ENCODE peak calls at places on chromosomes 6 and 20, in seven cellular contexts. One of them, this sample, is unnamed.

GRCh38 chr6:139979021-139979721 is 604.7 kb upstream of the CITED2 start:
- DNase-seq in ascending aorta: no peak
- DNase-seq in neural progenitor cell: peak
- DNase-seq in hepatocyte: no peak
- DNase-seq in left ventricle myocardium inferior: no peak
- DNase-seq in right lobe of liver: no peak
- DNase-seq in CD8-positive, alpha-beta T cell: no peak
- DNase-seq in this sample: no peak

GRCh38 chr6:76221525-76221924 is 149.1 kb upstream of the IMPG1 start:
- DNase-seq in ascending aorta: no peak
- DNase-seq in neural progenitor cell: no peak
- DNase-seq in hepatocyte: no peak
- DNase-seq in left ventricle myocardium inferior: no peak
- DNase-seq in right lobe of liver: no peak
- DNase-seq in CD8-positive, alpha-beta T cell: no peak
- DNase-seq in this sample: no peak

GRCh38 chr6:161374971-161375873 is 101.4 kb upstream of the AGPAT4 start:
- DNase-seq in ascending aorta: peak
- DNase-seq in neural progenitor cell: peak
- DNase-seq in hepatocyte: no peak
- DNase-seq in left ventricle myocardium inferior: peak
- DNase-seq in right lobe of liver: peak
- DNase-seq in CD8-positive, alpha-beta T cell: no peak
- DNase-seq in this sample: no peak

GRCh38 chr6:45473121-45473967 is 95.6 kb upstream of the SUPT3H start:
- DNase-seq in ascending aorta: no peak
- DNase-seq in neural progenitor cell: no peak
- DNase-seq in hepatocyte: peak
- DNase-seq in left ventricle myocardium inferior: no peak
- DNase-seq in right lobe of liver: no peak
- DNase-seq in CD8-positive, alpha-beta T cell: no peak
- DNase-seq in this sample: no peak

GRCh38 chr20:56776345-56776744 is 147.2 kb downstream of the TFAP2C start:
- DNase-seq in ascending aorta: no peak
- DNase-seq in neural progenitor cell: peak
- DNase-seq in hepatocyte: no peak
- DNase-seq in left ventricle myocardium inferior: no peak
- DNase-seq in right lobe of liver: no peak
- DNase-seq in CD8-positive, alpha-beta T cell: no peak
- DNase-seq in this sample: no peak

GRCh38 chr6:50722829-50723562 is 9.7 kb downstream of the TFAP2D start:
- DNase-seq in ascending aorta: no peak
- DNase-seq in neural progenitor cell: peak
- DNase-seq in hepatocyte: no peak
- DNase-seq in left ventricle myocardium inferior: no peak
- DNase-seq in right lobe of liver: no peak
- DNase-seq in CD8-positive, alpha-beta T cell: no peak
- DNase-seq in this sample: no peak

GRCh38 chr6:134624781-134625180 is 306.9 kb upstream of the SGK1 start:
- DNase-seq in ascending aorta: no peak
- DNase-seq in neural progenitor cell: no peak
- DNase-seq in hepatocyte: no peak
- DNase-seq in left ventricle myocardium inferior: no peak
- DNase-seq in right lobe of liver: no peak
- DNase-seq in CD8-positive, alpha-beta T cell: no peak
- DNase-seq in this sample: no peak

GRCh38 chr6:91812596-91813274 is 1225.9 kb upstream of the MAP3K7 start:
- DNase-seq in ascending aorta: no peak
- DNase-seq in neural progenitor cell: no peak
- DNase-seq in hepatocyte: no peak
- DNase-seq in left ventricle myocardium inferior: no peak
- DNase-seq in right lobe of liver: no peak
- DNase-seq in CD8-positive, alpha-beta T cell: no peak
- DNase-seq in this sample: peak

GRCh38 chr20:43430265-43430664 is 27.4 kb upstream of the SRSF6 start:
- DNase-seq in ascending aorta: no peak
- DNase-seq in neural progenitor cell: peak
- DNase-seq in hepatocyte: no peak
- DNase-seq in left ventricle myocardium inferior: no peak
- DNase-seq in right lobe of liver: no peak
- DNase-seq in CD8-positive, alpha-beta T cell: no peak
- DNase-seq in this sample: no peak

GRCh38 chr6:148508401-148509151 is 165.9 kb downstream of the SASH1 start:
- DNase-seq in ascending aorta: no peak
- DNase-seq in neural progenitor cell: peak
- DNase-seq in hepatocyte: peak
- DNase-seq in left ventricle myocardium inferior: no peak
- DNase-seq in right lobe of liver: no peak
- DNase-seq in CD8-positive, alpha-beta T cell: no peak
- DNase-seq in this sample: no peak

GRCh38 chr6:150189176-150189575 is 46.3 kb downstream of the PPP1R14C start:
- DNase-seq in ascending aorta: no peak
- DNase-seq in neural progenitor cell: no peak
- DNase-seq in hepatocyte: no peak
- DNase-seq in left ventricle myocardium inferior: no peak
- DNase-seq in right lobe of liver: no peak
- DNase-seq in CD8-positive, alpha-beta T cell: no peak
- DNase-seq in this sample: no peak

GRCh38 chr20:59831024-59831900 is 102.2 kb downstream of the SYCP2 start:
- DNase-seq in ascending aorta: no peak
- DNase-seq in neural progenitor cell: no peak
- DNase-seq in hepatocyte: peak
- DNase-seq in left ventricle myocardium inferior: peak
- DNase-seq in right lobe of liver: no peak
- DNase-seq in CD8-positive, alpha-beta T cell: no peak
- DNase-seq in this sample: peak

GRCh38 chr6:34305982-34306702 is 57.3 kb upstream of the SMIM29 start:
- DNase-seq in ascending aorta: no peak
- DNase-seq in neural progenitor cell: no peak
- DNase-seq in hepatocyte: no peak
- DNase-seq in left ventricle myocardium inferior: peak
- DNase-seq in right lobe of liver: no peak
- DNase-seq in CD8-positive, alpha-beta T cell: no peak
- DNase-seq in this sample: no peak

GRCh38 chr6:89140347-89141159 is 5.3 kb upstream of the PM20D2 start:
- DNase-seq in ascending aorta: no peak
- DNase-seq in neural progenitor cell: no peak
- DNase-seq in hepatocyte: peak
- DNase-seq in left ventricle myocardium inferior: no peak
- DNase-seq in right lobe of liver: no peak
- DNase-seq in CD8-positive, alpha-beta T cell: no peak
- DNase-seq in this sample: no peak

GRCh38 chr20:44028868-44029847 is 114.5 kb downstream of the TOX2 start:
- DNase-seq in ascending aorta: no peak
- DNase-seq in neural progenitor cell: no peak
- DNase-seq in hepatocyte: no peak
- DNase-seq in left ventricle myocardium inferior: no peak
- DNase-seq in right lobe of liver: no peak
- DNase-seq in CD8-positive, alpha-beta T cell: peak
- DNase-seq in this sample: no peak

GRCh38 chr20:10172998-10173655 is 45.5 kb upstream of the SNAP25 start:
- DNase-seq in ascending aorta: no peak
- DNase-seq in neural progenitor cell: no peak
- DNase-seq in hepatocyte: no peak
- DNase-seq in left ventricle myocardium inferior: no peak
- DNase-seq in right lobe of liver: no peak
- DNase-seq in CD8-positive, alpha-beta T cell: no peak
- DNase-seq in this sample: no peak

GRCh38 chr6:39947611-39948068 is 13.4 kb upstream of the MOCS1 start:
- DNase-seq in ascending aorta: no peak
- DNase-seq in neural progenitor cell: no peak
- DNase-seq in hepatocyte: no peak
- DNase-seq in left ventricle myocardium inferior: no peak
- DNase-seq in right lobe of liver: no peak
- DNase-seq in CD8-positive, alpha-beta T cell: no peak
- DNase-seq in this sample: no peak

GRCh38 chr20:45087115-45087785 is 13.7 kb downstream of the KCNS1 start:
- DNase-seq in ascending aorta: no peak
- DNase-seq in neural progenitor cell: no peak
- DNase-seq in hepatocyte: no peak
- DNase-seq in left ventricle myocardium inferior: no peak
- DNase-seq in right lobe of liver: no peak
- DNase-seq in CD8-positive, alpha-beta T cell: no peak
- DNase-seq in this sample: no peak

GRCh38 chr20:39986231-39986904 is 702.7 kb downstream of the MAFB start:
- DNase-seq in ascending aorta: no peak
- DNase-seq in neural progenitor cell: peak
- DNase-seq in hepatocyte: peak
- DNase-seq in left ventricle myocardium inferior: peak
- DNase-seq in right lobe of liver: peak
- DNase-seq in CD8-positive, alpha-beta T cell: no peak
- DNase-seq in this sample: no peak

GRCh38 chr20:826695-827323 is 6.7 kb upstream of the FAM110A start:
- DNase-seq in ascending aorta: no peak
- DNase-seq in neural progenitor cell: no peak
- DNase-seq in hepatocyte: no peak
- DNase-seq in left ventricle myocardium inferior: no peak
- DNase-seq in right lobe of liver: no peak
- DNase-seq in CD8-positive, alpha-beta T cell: no peak
- DNase-seq in this sample: no peak

GRCh38 chr6:137518584-137518983 is 24.4 kb upstream of the OLIG3 start:
- DNase-seq in ascending aorta: no peak
- DNase-seq in neural progenitor cell: no peak
- DNase-seq in hepatocyte: no peak
- DNase-seq in left ventricle myocardium inferior: no peak
- DNase-seq in right lobe of liver: no peak
- DNase-seq in CD8-positive, alpha-beta T cell: no peak
- DNase-seq in this sample: no peak

GRCh38 chr6:159372333-159372732 is 203.1 kb downstream of the FNDC1 start:
- DNase-seq in ascending aorta: no peak
- DNase-seq in neural progenitor cell: no peak
- DNase-seq in hepatocyte: no peak
- DNase-seq in left ventricle myocardium inferior: no peak
- DNase-seq in right lobe of liver: no peak
- DNase-seq in CD8-positive, alpha-beta T cell: no peak
- DNase-seq in this sample: no peak

GRCh38 chr6:57305112-57305511 is 12.3 kb upstream of the PRIM2 start:
- DNase-seq in ascending aorta: no peak
- DNase-seq in neural progenitor cell: no peak
- DNase-seq in hepatocyte: no peak
- DNase-seq in left ventricle myocardium inferior: no peak
- DNase-seq in right lobe of liver: no peak
- DNase-seq in CD8-positive, alpha-beta T cell: no peak
- DNase-seq in this sample: no peak

GRCh38 chr6:466564-466963 is 75.0 kb downstream of the IRF4 start:
- DNase-seq in ascending aorta: no peak
- DNase-seq in neural progenitor cell: no peak
- DNase-seq in hepatocyte: no peak
- DNase-seq in left ventricle myocardium inferior: no peak
- DNase-seq in right lobe of liver: no peak
- DNase-seq in CD8-positive, alpha-beta T cell: no peak
- DNase-seq in this sample: no peak

GRCh38 chr6:109690373-109690739 is 646 bp downstream of the AK9 start:
- DNase-seq in ascending aorta: no peak
- DNase-seq in neural progenitor cell: peak
- DNase-seq in hepatocyte: peak
- DNase-seq in left ventricle myocardium inferior: peak
- DNase-seq in right lobe of liver: peak
- DNase-seq in CD8-positive, alpha-beta T cell: peak
- DNase-seq in this sample: no peak

GRCh38 chr6:106128981-106129761 is 43.0 kb downstream of the PRDM1 start:
- DNase-seq in ascending aorta: no peak
- DNase-seq in neural progenitor cell: no peak
- DNase-seq in hepatocyte: peak
- DNase-seq in left ventricle myocardium inferior: no peak
- DNase-seq in right lobe of liver: no peak
- DNase-seq in CD8-positive, alpha-beta T cell: no peak
- DNase-seq in this sample: peak
- H3K27ac ChIP-seq in ascending aorta: no peak
- H3K27ac ChIP-seq in neural progenitor cell: no peak
- H3K27ac ChIP-seq in hepatocyte: no peak
- H3K27ac ChIP-seq in left ventricle myocardium inferior: no peak
- H3K27ac ChIP-seq in right lobe of liver: no peak
- H3K27ac ChIP-seq in CD8-positive, alpha-beta T cell: no peak
- H3K27ac ChIP-seq in this sample: peak

DNA sequence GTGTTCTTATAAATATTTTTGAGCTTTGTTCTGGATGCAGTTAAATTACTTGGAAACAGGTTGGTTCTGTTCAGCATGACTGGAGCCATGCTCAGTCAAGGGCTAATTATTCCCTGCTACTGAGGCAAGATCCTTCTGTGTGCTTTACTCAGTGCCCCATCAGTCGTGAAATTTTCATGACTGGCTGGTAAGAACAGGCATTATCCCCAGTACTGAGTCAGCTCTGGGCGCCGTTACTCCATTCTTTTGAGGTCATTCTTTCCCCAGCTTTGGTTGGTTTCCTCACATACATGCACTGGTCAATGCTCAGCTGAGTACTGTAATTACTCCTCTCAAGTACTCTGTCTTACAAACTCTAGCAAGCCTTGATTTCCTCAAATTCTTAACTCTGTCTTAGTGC is 71.3 kb downstream of the CDKAL1 start:
- DNase-seq in ascending aorta: no peak
- DNase-seq in neural progenitor cell: no peak
- DNase-seq in hepatocyte: no peak
- DNase-seq in left ventricle myocardium inferior: no peak
- DNase-seq in right lobe of liver: no peak
- DNase-seq in CD8-positive, alpha-beta T cell: no peak
- DNase-seq in this sample: peak
- H3K27ac ChIP-seq in ascending aorta: no peak
- H3K27ac ChIP-seq in neural progenitor cell: no peak
- H3K27ac ChIP-seq in hepatocyte: no peak
- H3K27ac ChIP-seq in left ventricle myocardium inferior: no peak
- H3K27ac ChIP-seq in right lobe of liver: no peak
- H3K27ac ChIP-seq in CD8-positive, alpha-beta T cell: no peak
- H3K27ac ChIP-seq in this sample: no peak

DNA sequence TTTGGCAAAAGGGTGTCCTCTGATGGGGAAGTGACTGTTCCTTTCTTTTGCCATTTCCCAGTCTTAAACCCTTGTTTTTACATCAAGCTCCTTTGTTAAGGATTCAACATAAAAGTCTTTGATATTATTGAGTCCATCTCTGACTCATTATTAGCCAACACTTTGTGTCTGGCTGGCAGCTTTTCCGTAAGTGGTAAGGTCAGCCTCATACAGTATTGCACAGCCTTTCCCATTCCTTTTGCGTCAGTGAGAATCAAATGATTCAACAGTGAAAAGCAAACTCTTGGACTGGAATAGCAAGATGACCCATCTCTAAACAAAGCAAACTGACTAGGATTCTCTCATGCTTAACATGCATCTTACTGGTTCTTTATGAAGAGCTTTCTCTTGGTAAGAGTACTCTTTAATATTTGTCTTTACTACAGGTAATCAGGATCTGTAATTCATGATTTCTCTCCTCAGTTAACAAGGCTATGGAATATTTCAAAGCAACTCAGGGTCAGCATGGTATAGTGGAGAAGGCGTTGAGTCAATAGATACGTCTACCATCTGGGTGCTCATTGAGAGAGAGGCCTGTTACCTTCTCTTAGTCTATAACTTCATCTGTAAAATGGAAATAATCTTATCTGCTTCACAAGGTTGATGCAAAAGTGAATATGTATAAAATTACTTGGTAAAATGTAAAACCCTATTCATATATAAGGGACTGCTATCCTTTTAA is 183.6 kb downstream of the PRL start:
- DNase-seq in ascending aorta: no peak
- DNase-seq in neural progenitor cell: no peak
- DNase-seq in hepatocyte: peak
- DNase-seq in left ventricle myocardium inferior: no peak
- DNase-seq in right lobe of liver: no peak
- DNase-seq in CD8-positive, alpha-beta T cell: no peak
- DNase-seq in this sample: peak
- H3K27ac ChIP-seq in ascending aorta: no peak
- H3K27ac ChIP-seq in neural progenitor cell: no peak
- H3K27ac ChIP-seq in hepatocyte: no peak
- H3K27ac ChIP-seq in left ventricle myocardium inferior: peak
- H3K27ac ChIP-seq in right lobe of liver: no peak
- H3K27ac ChIP-seq in CD8-positive, alpha-beta T cell: no peak
- H3K27ac ChIP-seq in this sample: peak

GRCh38 chr6:14339172-14339571 is 221.6 kb downstream of the CD83 start:
- DNase-seq in ascending aorta: no peak
- DNase-seq in neural progenitor cell: no peak
- DNase-seq in hepatocyte: no peak
- DNase-seq in left ventricle myocardium inferior: no peak
- DNase-seq in right lobe of liver: no peak
- DNase-seq in CD8-positive, alpha-beta T cell: no peak
- DNase-seq in this sample: no peak
- H3K27ac ChIP-seq in ascending aorta: no peak
- H3K27ac ChIP-seq in neural progenitor cell: no peak
- H3K27ac ChIP-seq in hepatocyte: no peak
- H3K27ac ChIP-seq in left ventricle myocardium inferior: no peak
- H3K27ac ChIP-seq in right lobe of liver: no peak
- H3K27ac ChIP-seq in CD8-positive, alpha-beta T cell: no peak
- H3K27ac ChIP-seq in this sample: no peak

This sample was measured in epithelial cell of prostate.